ENCODE peak calls at places on chromosomes 6 and 20, in ten cellular contexts. Y is transverse colon, A is A549, S is fibroblast of lung, V is tibial artery, W is PC-3, I is BE2C, O is ascending aorta, G is heart left ventricle, B is OCI-LY7. H is an unnamed sample.

GRCh38 chr20:57382516-57382915 is 8.7 kb upstream of the RBM38 start:
- DNase-seq in Y (no peak), A (no peak), S (no peak), V (no peak), W (no peak), I (no peak), O (no peak), G (no peak), B (no peak), H (no peak)

GRCh38 chr6:1622220-1622841 is 12.6 kb downstream of the FOXC1 start:
- DNase-seq in Y (no peak), A (no peak), S (no peak), V (peak; percentile 83), W (no peak), I (no peak), O (no peak), G (no peak), B (no peak), H (no peak)

GRCh38 chr6:34791842-34792604 is at the start of gene BLTP3A:
- DNase-seq in Y (peak; percentile 75), A (peak; percentile 61), S (peak; percentile 63), V (peak; percentile 81), W (peak; percentile 80), I (peak; percentile 89), O (no peak), G (peak; percentile 82), B (peak; percentile 92), H (peak; percentile 67)

GRCh38 chr6:100257661-100258395 is 206.9 kb downstream of the SIM1 start:
- DNase-seq in Y (no peak), A (peak; percentile 58), S (peak; percentile 72), V (no peak), W (peak; percentile 27), I (no peak), O (no peak), G (no peak), B (peak; percentile 1), H (no peak)

GRCh38 chr20:2867081-2867860 is 6.0 kb upstream of the PTPRA start:
- DNase-seq in Y (peak; percentile 34), A (no peak), S (no peak), V (no peak), W (no peak), I (no peak), O (no peak), G (no peak), B (no peak), H (no peak)

GRCh38 chr20:17142666-17143065 is 84.2 kb upstream of the PCSK2 start:
- DNase-seq in Y (no peak), A (no peak), S (no peak), V (no peak), W (no peak), I (no peak), O (no peak), G (no peak), B (no peak), H (no peak)

GRCh38 chr6:105587349-105588115 is 184.7 kb upstream of the PREP start:
- DNase-seq in Y (no peak), A (peak; percentile 32), S (peak; percentile 94), V (no peak), W (peak; percentile 84), I (no peak), O (no peak), G (no peak), B (peak; percentile 20), H (no peak)

GRCh38 chr6:43940071-43940392 is 170.0 kb downstream of the VEGFA start:
- DNase-seq in Y (no peak), A (no peak), S (no peak), V (no peak), W (no peak), I (no peak), O (no peak), G (no peak), B (no peak), H (peak; percentile 0)

GRCh38 chr6:158780963-158781691 is 38.0 kb downstream of the EZR start:
- DNase-seq in Y (peak; percentile 82), A (no peak), S (no peak), V (no peak), W (peak; percentile 83), I (no peak), O (no peak), G (no peak), B (no peak), H (no peak)

GRCh38 chr6:110357696-110358535 is at the start of gene METTL24:
- DNase-seq in Y (no peak), A (no peak), S (no peak), V (peak; percentile 66), W (no peak), I (peak; percentile 33), O (no peak), G (no peak), B (no peak), H (no peak)

GRCh38 chr20:6692566-6693168 is 74.8 kb upstream of the BMP2 start:
- DNase-seq in Y (peak; percentile 26), A (no peak), S (peak; percentile 21), V (no peak), W (peak; percentile 39), I (no peak), O (no peak), G (peak; percentile 19), B (no peak), H (no peak)

GRCh38 chr6:131250121-131250520 is 114.9 kb downstream of the AKAP7 start:
- DNase-seq in Y (peak; percentile 78), A (no peak), S (peak; percentile 74), V (peak; percentile 69), W (peak; percentile 45), I (no peak), O (no peak), G (peak; percentile 50), B (peak; percentile 50), H (no peak)

GRCh38 chr6:3410385-3411360 is 46.2 kb downstream of the SLC22A23 start:
- DNase-seq in Y (peak; percentile 73), A (peak; percentile 58), S (peak; percentile 48), V (no peak), W (peak; percentile 73), I (peak; percentile 81), O (no peak), G (peak; percentile 55), B (peak; percentile 79), H (peak; percentile 12)

GRCh38 chr6:48511382-48511781 is 400.4 kb upstream of the PTCHD4 start:
- DNase-seq in Y (no peak), A (no peak), S (no peak), V (no peak), W (peak; percentile 54), I (no peak), O (no peak), G (no peak), B (no peak), H (no peak)

GRCh38 chr6:168626046-168626445 is 185.1 kb downstream of the SMOC2 start:
- DNase-seq in Y (no peak), A (no peak), S (no peak), V (no peak), W (no peak), I (no peak), O (no peak), G (no peak), B (no peak), H (no peak)

GRCh38 chr6:168625602-168626001 is 184.6 kb downstream of the SMOC2 start:
- DNase-seq in Y (no peak), A (no peak), S (no peak), V (no peak), W (no peak), I (no peak), O (no peak), G (no peak), B (no peak), H (no peak)

GRCh38 chr6:168624948-168625347 is 184.0 kb downstream of the SMOC2 start:
- DNase-seq in Y (no peak), A (no peak), S (no peak), V (no peak), W (no peak), I (no peak), O (no peak), G (no peak), B (no peak), H (no peak)

GRCh38 chr6:168623736-168624135 is 182.8 kb downstream of the SMOC2 start:
- DNase-seq in Y (no peak), A (no peak), S (no peak), V (no peak), W (no peak), I (no peak), O (no peak), G (no peak), B (no peak), H (no peak)

GRCh38 chr6:168624540-168624939 is 183.6 kb downstream of the SMOC2 start:
- DNase-seq in Y (no peak), A (no peak), S (no peak), V (no peak), W (no peak), I (no peak), O (no peak), G (no peak), B (no peak), H (no peak)
- H3K9me3 ChIP-seq in Y (no peaks in the 10 kb centered on the region), A (no peaks in the 10 kb centered on the region), S (no peaks in the 10 kb centered on the region), V (no peaks in the 10 kb centered on the region), W (no peaks in the 10 kb centered on the region), I (no peaks in the 10 kb centered on the region), O (no peaks in the 10 kb centered on the region), G (no peaks in the 10 kb centered on the region), B (no peaks in the 10 kb centered on the region), H (peaks cover 2% of the 10 kb centered on the region)

DNA sequence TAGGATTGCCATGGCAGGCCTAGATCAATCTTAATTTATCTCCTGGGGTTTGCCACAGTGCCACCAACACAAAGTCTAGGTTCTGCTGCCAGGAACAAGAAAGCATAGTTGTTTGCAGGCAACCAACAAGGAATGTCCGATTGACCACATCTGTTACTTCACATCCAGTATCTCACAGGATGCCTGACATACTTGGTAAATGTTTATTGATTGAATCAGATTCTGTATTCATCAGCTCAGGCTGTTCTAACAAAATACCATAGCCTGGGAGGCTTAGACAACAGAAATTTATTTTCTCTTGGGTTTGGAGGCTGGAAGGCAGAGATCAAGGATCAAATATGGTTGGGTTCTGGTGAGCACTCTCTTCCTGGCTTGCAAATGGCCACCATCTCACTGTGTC is 26.3 kb upstream of the MC3R start:
- DNase-seq in Y (no peak), A (no peak), S (peak; percentile 1), V (no peak), W (peak; percentile 8), I (no peak), O (no peak), G (no peak), B (no peak), H (no peak)
- H3K9me3 ChIP-seq in Y (no peaks in the 10 kb centered on the region), A (no peaks in the 10 kb centered on the region), S (no peaks in the 10 kb centered on the region), V (no peaks in the 10 kb centered on the region), W (peaks cover 11% of the 10 kb centered on the region), I (no peaks in the 10 kb centered on the region), O (no peaks in the 10 kb centered on the region), G (peaks cover 3% of the 10 kb centered on the region), B (no peaks in the 10 kb centered on the region), H (no peaks in the 10 kb centered on the region)

GRCh38 chr6:162942860-162943259 is 215.1 kb downstream of the PACRG start:
- DNase-seq in Y (no peak), A (no peak), S (peak; percentile 98), V (no peak), W (no peak), I (no peak), O (no peak), G (no peak), B (no peak), H (no peak)
- H3K9me3 ChIP-seq in Y (peaks cover 7% of the 10 kb centered on the region), A (no peaks in the 10 kb centered on the region), S (no peaks in the 10 kb centered on the region), V (no peaks in the 10 kb centered on the region), W (no peaks in the 10 kb centered on the region), I (no peaks in the 10 kb centered on the region), O (peaks cover 3% of the 10 kb centered on the region), G (peaks cover 7% of the 10 kb centered on the region), B (no peaks in the 10 kb centered on the region), H (peaks cover 7% of the 10 kb centered on the region)

GRCh38 chr20:49279677-49280462 is 2.0 kb upstream of the ZNFX1 start:
- DNase-seq in Y (no peak), A (no peak), S (no peak), V (no peak), W (no peak), I (no peak), O (no peak), G (no peak), B (peak; percentile 53), H (no peak)
- H3K9me3 ChIP-seq in Y (peaks cover 14% of the 10 kb centered on the region), A (no peaks in the 10 kb centered on the region), S (peaks cover 10% of the 10 kb centered on the region), V (no peaks in the 10 kb centered on the region), W (peaks cover 18% of the 10 kb centered on the region), I (no peaks in the 10 kb centered on the region), O (peaks cover 34% of the 10 kb centered on the region), G (peaks cover 51% of the 10 kb centered on the region), B (no peaks in the 10 kb centered on the region), H (peaks cover 51% of the 10 kb centered on the region)

H was measured in T-helper 17 cell.